ENCODE peak calls at places on chromosomes 5 and 9, in five cellular contexts. One of them, this sample, is unnamed. For H3K4me1, the result is how much of the 10 kb centered on the place peaks cover.

GRCh38 chr9:7408845-7409244 is 390.7 kb downstream of the DMAC1 start:
- DNase-seq in GM12878: no peak
- DNase-seq in adrenal gland: no peak
- DNase-seq in ovary: no peak
- DNase-seq in heart left ventricle: no peak
- DNase-seq in this sample: no peak

GRCh38 chr5:119302916-119303897 is 52.6 kb upstream of the TNFAIP8 start:
- DNase-seq in GM12878: no peak
- DNase-seq in adrenal gland: no peak
- DNase-seq in ovary: no peak
- DNase-seq in heart left ventricle: no peak
- DNase-seq in this sample: no peak

GRCh38 chr5:138230981-138231589 is 18.0 kb upstream of the CDC23 start:
- DNase-seq in GM12878: no peak
- DNase-seq in adrenal gland: no peak
- DNase-seq in ovary: no peak
- DNase-seq in heart left ventricle: no peak
- DNase-seq in this sample: no peak

GRCh38 chr5:72079288-72079687 is 28.0 kb upstream of the MAP1B start:
- DNase-seq in GM12878: no peak
- DNase-seq in adrenal gland: peak
- DNase-seq in ovary: no peak
- DNase-seq in heart left ventricle: peak
- DNase-seq in this sample: peak

GRCh38 chr5:65882278-65882677 is 44.1 kb upstream of the ERBIN start:
- DNase-seq in GM12878: no peak
- DNase-seq in adrenal gland: no peak
- DNase-seq in ovary: no peak
- DNase-seq in heart left ventricle: no peak
- DNase-seq in this sample: no peak

GRCh38 chr9:134550584-134550983 is 91.0 kb upstream of the COL5A1 start:
- DNase-seq in GM12878: no peak
- DNase-seq in adrenal gland: no peak
- DNase-seq in ovary: no peak
- DNase-seq in heart left ventricle: peak
- DNase-seq in this sample: no peak

GRCh38 chr9:99112750-99113417 is 8.0 kb downstream of the TGFBR1 start:
- DNase-seq in GM12878: no peak
- DNase-seq in adrenal gland: no peak
- DNase-seq in ovary: no peak
- DNase-seq in heart left ventricle: no peak
- DNase-seq in this sample: no peak

GRCh38 chr5:122150128-122150685 is 20.9 kb downstream of the ZNF474 start:
- DNase-seq in GM12878: no peak
- DNase-seq in adrenal gland: no peak
- DNase-seq in ovary: no peak
- DNase-seq in heart left ventricle: no peak
- DNase-seq in this sample: no peak

GRCh38 chr9:93260290-93261066 is 76.5 kb downstream of the WNK2 start:
- DNase-seq in GM12878: no peak
- DNase-seq in adrenal gland: peak
- DNase-seq in ovary: no peak
- DNase-seq in heart left ventricle: no peak
- DNase-seq in this sample: peak

GRCh38 chr9:98365227-98365669 is 109.8 kb upstream of the TBC1D2 start:
- DNase-seq in GM12878: no peak
- DNase-seq in adrenal gland: no peak
- DNase-seq in ovary: no peak
- DNase-seq in heart left ventricle: no peak
- DNase-seq in this sample: no peak

GRCh38 chr5:128083811-128084227 is 253 bp downstream of the SLC12A2 start:
- DNase-seq in GM12878: no peak
- DNase-seq in adrenal gland: no peak
- DNase-seq in ovary: peak
- DNase-seq in heart left ventricle: no peak
- DNase-seq in this sample: no peak

GRCh38 chr9:68732405-68733020 is 27.5 kb downstream of the PIP5K1B start:
- DNase-seq in GM12878: no peak
- DNase-seq in adrenal gland: no peak
- DNase-seq in ovary: no peak
- DNase-seq in heart left ventricle: no peak
- DNase-seq in this sample: no peak
- H3K27ac ChIP-seq in GM12878: no peak
- H3K27ac ChIP-seq in adrenal gland: no peak
- H3K27ac ChIP-seq in ovary: no peak
- H3K27ac ChIP-seq in heart left ventricle: no peak
- H3K27ac ChIP-seq in this sample: no peak

DNA sequence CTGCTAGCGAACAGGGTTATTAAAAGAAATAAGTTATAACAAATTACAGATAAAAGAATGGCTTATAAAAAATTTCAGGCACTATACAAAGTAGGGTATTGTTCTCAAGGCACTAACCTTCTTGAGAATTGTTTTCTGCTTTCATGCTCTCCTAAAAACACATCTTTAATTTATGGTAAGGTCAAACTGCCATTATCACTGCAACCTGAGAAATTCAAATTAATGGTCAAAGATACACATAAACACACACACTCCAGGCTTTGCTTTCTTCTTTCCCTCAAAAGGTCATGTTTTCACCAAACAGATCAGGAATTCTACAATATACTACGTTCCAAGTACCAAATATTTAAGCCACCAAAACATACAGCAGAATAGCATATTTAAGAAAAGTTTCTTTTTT is 44.9 kb downstream of the ELAVL2 start:
- DNase-seq in GM12878: no peak
- DNase-seq in adrenal gland: no peak
- DNase-seq in ovary: no peak
- DNase-seq in heart left ventricle: no peak
- DNase-seq in this sample: no peak
- H3K4me1 ChIP-seq in GM12878: under half
- H3K4me1 ChIP-seq in adrenal gland: under half
- H3K4me1 ChIP-seq in ovary: under half
- H3K4me1 ChIP-seq in heart left ventricle: under half
- H3K4me1 ChIP-seq in this sample: under half

DNA sequence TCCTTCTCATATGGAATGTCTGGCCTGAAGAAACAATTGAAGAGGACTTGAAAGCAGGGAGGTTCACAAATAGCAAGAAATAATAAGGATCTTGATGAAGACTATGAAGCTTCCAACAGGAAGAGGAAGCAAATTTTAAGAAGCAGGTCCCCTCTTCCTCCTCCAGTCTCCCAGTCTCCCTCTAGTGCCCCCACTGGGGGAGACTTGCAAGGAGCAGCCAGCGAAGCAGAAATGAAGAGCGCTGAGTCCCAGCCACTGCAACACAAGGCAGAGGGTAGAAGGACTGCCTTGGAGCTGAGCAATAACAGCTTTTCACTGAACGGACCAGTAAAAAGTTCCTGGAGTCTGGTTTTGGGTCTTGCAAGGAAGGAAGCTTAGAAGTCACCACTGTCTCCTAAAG is 32.6 kb upstream of the ACO1 start:
- DNase-seq in GM12878: no peak
- DNase-seq in adrenal gland: no peak
- DNase-seq in ovary: no peak
- DNase-seq in heart left ventricle: no peak
- DNase-seq in this sample: no peak
- H3K4me3 ChIP-seq in GM12878: no peak
- H3K4me3 ChIP-seq in adrenal gland: no peak
- H3K4me3 ChIP-seq in ovary: no peak
- H3K4me3 ChIP-seq in heart left ventricle: no peak
- H3K4me3 ChIP-seq in this sample: no peak

GRCh38 chr9:87704342-87704741 is 21.6 kb upstream of the CTSL start:
- DNase-seq in GM12878: no peak
- DNase-seq in adrenal gland: no peak
- DNase-seq in ovary: no peak
- DNase-seq in heart left ventricle: no peak
- DNase-seq in this sample: no peak
- H3K27ac ChIP-seq in GM12878: no peak
- H3K27ac ChIP-seq in adrenal gland: no peak
- H3K27ac ChIP-seq in ovary: peak
- H3K27ac ChIP-seq in heart left ventricle: peak
- H3K27ac ChIP-seq in this sample: no peak